ENCODE peak calls at places on chromosome 11, in five cellular contexts. D, G, M, Y and H are unnamed samples.

GRCh38 chr11:25910090-25910489 is 421.8 kb upstream of the ANO3 start:
- DNase-seq in D (no peak), G (no peak), M (no peak), Y (peak), H (no peak)

GRCh38 chr11:67504950-67505561 is at the start of gene PITPNM1:
- DNase-seq in D (no peak), G (peak), M (no peak), Y (no peak), H (peak)

GRCh38 chr11:47969401-47969800 is 11.0 kb upstream of the PTPRJ start:
- DNase-seq in D (no peak), G (no peak), M (no peak), Y (no peak), H (no peak)

GRCh38 chr11:134282121-134283045 is 6.2 kb downstream of the GLB1L3 start:
- DNase-seq in D (no peak), G (no peak), M (no peak), Y (no peak), H (no peak)

GRCh38 chr11:73335204-73335923 is 27.3 kb downstream of the ARHGEF17 start:
- DNase-seq in D (peak), G (peak), M (no peak), Y (peak), H (peak)

GRCh38 chr11:23370580-23371275 is 510.5 kb upstream of the CCDC179 start:
- DNase-seq in D (no peak), G (no peak), M (no peak), Y (no peak), H (no peak)

GRCh38 chr11:37107415-37107814 is 509.4 kb upstream of the RAG2 start:
- DNase-seq in D (no peak), G (no peak), M (no peak), Y (no peak), H (no peak)

GRCh38 chr11:2094354-2095197 is 44.6 kb downstream of the IGF2 start:
- DNase-seq in D (no peak), G (no peak), M (no peak), Y (no peak), H (no peak)